ENCODE peak calls at places on chromosomes 11 and 22, in eight cellular contexts. T is AG04450; F is cardiac fibroblast; U is CD8-positive, alpha-beta T cell; K is lower leg skin; G is lower lobe of right lung; C is GM06990; P is fibroblast of lung. R is an unnamed sample.

GRCh38 chr22:45216133-45217003 is 24.3 kb downstream of the KIAA0930 start:
- DNase-seq in T (peak), F (peak), U (no peak), K (no peak), G (peak), C (no peak), P (peak), R (no peak)

GRCh38 chr11:910044-910588 is 494 bp downstream of the CHID1 start:
- DNase-seq in T (no peak), F (no peak), U (no peak), K (no peak), G (no peak), C (no peak), P (peak), R (no peak)

GRCh38 chr11:62556872-62557631 is 10.4 kb upstream of the AHNAK start:
- DNase-seq in T (no peak), F (no peak), U (no peak), K (peak), G (no peak), C (no peak), P (no peak), R (no peak)

GRCh38 chr11:96741068-96741467 is 351.3 kb downstream of the JRKL start:
- DNase-seq in T (no peak), F (peak), U (no peak), K (no peak), G (no peak), C (no peak), P (peak), R (no peak)

GRCh38 chr11:46505741-46506485 is 87.9 kb downstream of the AMBRA1 start:
- DNase-seq in T (no peak), F (no peak), U (no peak), K (no peak), G (no peak), C (no peak), P (no peak), R (no peak)

GRCh38 chr11:120057595-120058581 is 80.0 kb downstream of the TRIM29 start:
- DNase-seq in T (no peak), F (peak), U (no peak), K (peak), G (no peak), C (no peak), P (peak), R (no peak)

GRCh38 chr11:128830836-128831780 is 36.0 kb downstream of the KCNJ1 start:
- DNase-seq in T (peak), F (peak), U (peak), K (peak), G (peak), C (peak), P (peak), R (peak)

GRCh38 chr22:46545041-46545796 is 7.8 kb upstream of the CELSR1 start:
- DNase-seq in T (no peak), F (no peak), U (no peak), K (no peak), G (no peak), C (no peak), P (no peak), R (no peak)

GRCh38 chr11:126918556-126918955 is 82.0 kb downstream of the KIRREL3 start:
- DNase-seq in T (no peak), F (no peak), U (no peak), K (no peak), G (no peak), C (no peak), P (peak), R (no peak)

GRCh38 chr22:33883561-33883960 is 36.7 kb downstream of the LARGE1 start:
- DNase-seq in T (no peak), F (no peak), U (no peak), K (no peak), G (no peak), C (no peak), P (peak), R (no peak)

GRCh38 chr22:33194529-33194928 is 136.3 kb upstream of the SYN3 start:
- DNase-seq in T (no peak), F (no peak), U (no peak), K (no peak), G (no peak), C (no peak), P (no peak), R (no peak)

GRCh38 chr11:124670732-124671131 is 2.8 kb downstream of the SIAE start:
- DNase-seq in T (no peak), F (peak), U (peak), K (no peak), G (no peak), C (no peak), P (no peak), R (no peak)

GRCh38 chr22:44449061-44449682 is 48.9 kb downstream of the RTL6 start:
- DNase-seq in T (peak), F (peak), U (no peak), K (peak), G (no peak), C (peak), P (peak), R (peak)

GRCh38 chr11:116595305-116595880 is 177.4 kb downstream of the BUD13 start:
- DNase-seq in T (no peak), F (no peak), U (no peak), K (no peak), G (no peak), C (no peak), P (no peak), R (no peak)

GRCh38 chr22:24945430-24945829 is 1.1 kb downstream of the LHFPL7 start:
- DNase-seq in T (no peak), F (no peak), U (no peak), K (no peak), G (no peak), C (no peak), P (no peak), R (no peak)

GRCh38 chr11:81420668-81421550 is 1312.8 kb downstream of the FAM181B start:
- DNase-seq in T (no peak), F (no peak), U (no peak), K (no peak), G (no peak), C (no peak), P (no peak), R (no peak)

GRCh38 chr11:129703846-129704245 is 111.8 kb upstream of the TMEM45B start:
- DNase-seq in T (no peak), F (peak), U (no peak), K (peak), G (no peak), C (no peak), P (no peak), R (no peak)

GRCh38 chr11:46036969-46037368 is 84.3 kb downstream of the PHF21A start:
- DNase-seq in T (no peak), F (no peak), U (no peak), K (no peak), G (no peak), C (no peak), P (no peak), R (no peak)

GRCh38 chr11:3165152-3165705 is at the start of gene OSBPL5:
- DNase-seq in T (peak), F (peak), U (no peak), K (peak), G (peak), C (no peak), P (peak), R (no peak)

GRCh38 chr22:28478564-28478963 is 201.1 kb downstream of the TTC28 start:
- DNase-seq in T (no peak), F (no peak), U (no peak), K (no peak), G (no peak), C (no peak), P (no peak), R (no peak)

GRCh38 chr11:70730411-70730810 is 332.1 kb downstream of the CTTN start:
- DNase-seq in T (no peak), F (no peak), U (no peak), K (no peak), G (no peak), C (no peak), P (no peak), R (no peak)

GRCh38 chr11:34426766-34427170 is 12.0 kb upstream of the CAT start:
- DNase-seq in T (peak), F (peak), U (no peak), K (no peak), G (no peak), C (no peak), P (peak), R (no peak)

GRCh38 chr11:62552931-62553838 is 6.6 kb upstream of the AHNAK start:
- DNase-seq in T (peak), F (peak), U (no peak), K (peak), G (peak), C (no peak), P (peak), R (peak)

GRCh38 chr22:29716814-29717213 is 3.0 kb upstream of the CABP7 start:
- DNase-seq in T (peak), F (peak), U (no peak), K (no peak), G (peak), C (no peak), P (peak), R (peak)

GRCh38 chr11:71449596-71449995 is 1.4 kb upstream of the DHCR7 start:
- DNase-seq in T (no peak), F (no peak), U (no peak), K (no peak), G (no peak), C (no peak), P (no peak), R (no peak)

GRCh38 chr11:2708151-2708581 is 8.4 kb upstream of the KCNQ1OT1 start:
- DNase-seq in T (no peak), F (peak), U (no peak), K (no peak), G (no peak), C (no peak), P (no peak), R (no peak)

GRCh38 chr11:123020968-123021367 is 39.3 kb upstream of the BSX start:
- DNase-seq in T (peak), F (peak), U (no peak), K (peak), G (peak), C (no peak), P (peak), R (no peak)

GRCh38 chr22:17436382-17436951 is 67.2 kb downstream of the CECR2 start:
- DNase-seq in T (no peak), F (peak), U (no peak), K (no peak), G (no peak), C (no peak), P (peak), R (no peak)

GRCh38 chr22:19525116-19525660 is 978 bp upstream of the CLDN5 start:
- DNase-seq in T (no peak), F (no peak), U (no peak), K (no peak), G (no peak), C (no peak), P (no peak), R (no peak)

GRCh38 chr22:19522881-19523239 is 1.4 kb downstream of the CLDN5 start:
- DNase-seq in T (no peak), F (no peak), U (no peak), K (no peak), G (no peak), C (no peak), P (no peak), R (no peak)

GRCh38 chr22:19524170-19525115 is at the start of gene CLDN5:
- DNase-seq in T (no peak), F (peak), U (no peak), K (no peak), G (peak), C (no peak), P (peak), R (no peak)

GRCh38 chr22:19522190-19522880 is 1.9 kb downstream of the CLDN5 start:
- DNase-seq in T (no peak), F (no peak), U (no peak), K (no peak), G (no peak), C (no peak), P (no peak), R (no peak)

GRCh38 chr22:19523240-19524169 is 705 bp downstream of the CLDN5 start:
- DNase-seq in T (no peak), F (peak), U (no peak), K (no peak), G (no peak), C (peak), P (peak), R (no peak)
- TF ChIP-seq CTCF in T (no peak), F (no peak), U (no peak), K (no peak), G (no peak), C (no peak), P (no peak), R (no peak)

GRCh38 chr22:19958083-19959042 is 16.7 kb upstream of the TXNRD2 start:
- DNase-seq in T (no peak), F (peak), U (no peak), K (no peak), G (peak), C (no peak), P (peak), R (no peak)
- H3K4me3 ChIP-seq in T (no peak), F (no peak), U (no peak), K (no peak), G (peak), C (no peak), P (no peak), R (peak)

DNA sequence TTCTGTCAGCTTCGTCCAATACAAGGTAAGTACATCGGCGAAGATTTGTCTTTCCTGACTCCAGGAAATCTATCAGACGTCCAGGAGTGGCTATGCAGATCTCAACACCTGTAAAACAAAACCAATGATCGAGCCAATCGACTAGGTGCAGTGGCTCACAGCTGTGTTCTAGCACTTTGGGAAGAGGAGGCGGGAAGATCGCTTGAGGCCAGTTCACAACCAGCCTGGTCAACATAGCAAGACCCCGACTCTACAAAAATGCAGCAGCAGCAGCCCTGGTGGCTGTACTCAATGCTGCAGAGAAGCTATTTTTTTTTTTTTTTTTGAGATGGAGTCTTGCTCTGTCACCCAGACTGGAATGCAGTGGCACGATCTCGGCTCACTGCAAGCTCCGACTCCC is 11.2 kb downstream of the DDX17 start:
- DNase-seq in T (no peak), F (no peak), U (no peak), K (no peak), G (no peak), C (no peak), P (no peak), R (no peak)
- TF ChIP-seq CTCF in T (peak), F (no peak), U (no peak), K (no peak), G (no peak), C (no peak), P (no peak), R (no peak)

DNA sequence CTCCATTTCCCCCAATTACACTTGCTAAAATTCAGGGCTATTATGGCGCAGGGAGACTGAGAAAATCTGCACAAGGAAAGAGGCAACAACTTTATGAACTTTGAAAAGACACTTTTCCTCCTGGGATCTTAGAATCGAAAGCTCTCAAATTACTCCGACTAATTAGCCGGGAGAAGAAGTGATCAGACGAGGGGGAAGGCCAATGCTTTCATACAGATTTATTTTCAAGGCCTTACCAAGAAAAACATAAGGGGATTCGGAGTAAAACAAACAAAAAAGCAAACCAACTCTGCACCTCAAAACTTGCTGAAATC is 1.6 kb downstream of the PAX6 start:
- DNase-seq in T (no peak), F (no peak), U (no peak), K (no peak), G (no peak), C (no peak), P (peak), R (no peak)
- H3K4me3 ChIP-seq in T (no peak), F (no peak), U (peak), K (no peak), G (no peak), C (no peak), P (no peak), R (peak)

DNA sequence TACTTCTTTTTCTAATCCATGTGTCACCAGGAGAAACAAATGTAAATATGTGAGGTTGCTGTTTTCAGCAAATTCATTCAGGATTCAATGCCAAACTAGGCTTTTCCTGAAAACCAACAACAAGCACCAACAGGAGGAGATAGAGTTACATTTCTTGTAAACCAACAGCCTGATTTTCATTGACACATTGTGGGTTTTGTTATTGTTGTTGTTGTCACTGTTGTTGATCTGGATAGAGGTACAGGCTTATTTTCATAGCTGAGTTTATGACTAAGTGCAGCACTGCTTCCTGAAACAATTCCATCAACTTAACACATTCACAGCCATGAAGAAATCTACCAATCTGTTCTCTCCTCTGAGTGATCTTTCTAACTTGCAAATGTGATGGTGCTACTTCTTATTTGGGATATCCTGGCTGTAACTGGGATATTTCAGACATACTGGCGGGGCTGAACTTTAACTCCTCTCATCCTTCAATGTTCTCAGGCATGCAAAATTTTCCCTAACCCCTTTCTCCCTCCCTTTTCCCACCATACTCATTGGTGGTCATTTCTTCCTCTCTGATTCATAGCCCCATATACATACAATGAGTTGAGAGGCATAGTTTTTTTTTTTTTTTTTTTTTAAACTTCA is 65.5 kb downstream of the ME3 start:
- DNase-seq in T (no peak), F (peak), U (no peak), K (no peak), G (no peak), C (no peak), P (peak), R (peak)
- TF ChIP-seq CTCF in T (peak), F (peak), U (no peak), K (no peak), G (no peak), C (no peak), P (peak), R (peak)

DNA sequence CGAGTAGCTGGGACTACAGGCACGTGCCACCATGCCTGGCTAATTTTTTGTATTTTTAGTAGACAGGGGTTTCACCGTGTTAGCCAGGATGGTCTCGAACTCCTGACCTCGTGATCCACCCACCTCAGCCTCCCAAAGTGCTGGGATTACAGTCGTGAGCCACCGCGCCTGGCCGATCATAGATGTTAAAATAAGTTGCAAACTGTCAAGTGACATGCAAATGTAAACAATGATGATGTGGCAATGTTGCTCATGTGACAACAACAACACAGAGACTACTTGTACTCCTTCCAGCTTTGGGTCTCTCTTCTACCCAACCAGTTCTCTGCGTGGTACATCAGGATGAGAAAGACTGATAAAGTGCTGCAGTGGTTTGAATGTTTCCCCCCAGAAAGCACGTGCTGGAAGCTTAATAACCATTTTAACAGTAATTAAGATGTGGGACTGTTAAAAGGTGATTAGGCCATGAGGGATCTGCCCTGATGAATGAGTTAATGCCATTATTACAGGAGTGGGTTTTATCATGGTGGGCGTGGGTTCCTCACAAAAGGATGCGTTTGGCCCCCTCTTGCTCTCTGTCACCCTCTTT is 93.9 kb downstream of the RELT start:
- DNase-seq in T (no peak), F (no peak), U (no peak), K (no peak), G (no peak), C (no peak), P (no peak), R (no peak)
- H3K4me3 ChIP-seq in T (no peak), F (no peak), U (no peak), K (no peak), G (no peak), C (no peak), P (no peak), R (no peak)

DNA sequence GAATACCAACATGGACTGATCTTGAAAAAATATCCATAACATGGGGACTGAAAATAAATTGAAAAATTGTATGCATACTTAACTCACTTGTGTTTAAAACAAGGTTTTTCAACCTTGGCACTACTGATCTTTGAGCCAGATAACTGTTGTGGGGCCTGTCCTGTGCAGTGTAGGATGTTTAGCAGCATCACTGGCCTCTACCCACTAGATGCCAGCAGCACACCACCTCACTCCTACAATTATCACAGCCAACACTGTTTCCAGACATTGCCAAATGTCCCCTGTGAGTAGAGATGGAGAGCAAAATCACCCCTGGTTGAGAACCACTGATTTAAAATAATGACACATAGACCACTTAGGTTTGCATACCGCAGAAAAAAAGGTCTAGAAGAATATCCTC is 45.0 kb upstream of the SLC1A2 start:
- DNase-seq in T (no peak), F (no peak), U (no peak), K (no peak), G (no peak), C (no peak), P (peak), R (no peak)
- TF ChIP-seq CTCF in T (peak), F (peak), U (no peak), K (no peak), G (no peak), C (no peak), P (peak), R (peak)

DNA sequence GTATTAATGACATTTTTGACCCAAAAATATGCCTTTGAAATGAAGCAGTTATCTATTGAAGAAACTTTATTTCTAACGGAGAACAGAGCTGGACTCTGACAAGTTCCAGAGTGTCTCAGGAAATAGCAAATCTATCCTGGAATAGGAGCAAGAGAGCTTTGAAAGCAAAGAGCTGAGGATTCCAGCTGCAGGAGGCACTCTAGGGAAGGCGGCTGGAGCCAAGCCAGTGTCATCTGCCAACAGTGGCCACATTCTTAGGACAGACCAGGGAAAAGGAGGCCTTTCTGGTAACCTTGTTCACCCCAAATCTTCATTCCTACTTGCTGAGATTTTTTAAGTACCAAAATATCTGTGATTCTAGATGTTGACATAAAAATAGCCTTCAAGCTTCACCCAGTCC is 493.5 kb upstream of the B3GAT1 start:
- DNase-seq in T (no peak), F (no peak), U (no peak), K (peak), G (no peak), C (no peak), P (no peak), R (no peak)
- H3K4me3 ChIP-seq in T (no peak), F (no peak), U (no peak), K (no peak), G (no peak), C (no peak), P (no peak), R (no peak)

GRCh38 chr11:66868726-66869291 is 11.9 kb downstream of the LRFN4 start:
- DNase-seq in T (no peak), F (no peak), U (peak), K (no peak), G (peak), C (peak), P (peak), R (no peak)
- TF ChIP-seq CTCF in T (no peak), F (no peak), U (peak), K (no peak), G (peak), C (peak), P (no peak), R (peak)